ENCODE peak calls at places on chromosomes 11 and 22, in five cellular contexts. One of them, this sample, is unnamed.

GRCh38 chr11:78022397-78023396 is at the start of gene KCTD14:
- DNase-seq in naive thymus-derived CD4-positive, alpha-beta T cell: no peak
- DNase-seq in fibroblast of mammary gland: no peak
- DNase-seq in iPS-NIHi11: peak
- DNase-seq in stimulated activated CD8-positive, alpha-beta memory T cell treated with anti-CD3 and anti-CD28 coated beads, Interleukin-2, amount 100 ng/mL, for 1 hour: no peak
- DNase-seq in this sample: no peak

GRCh38 chr11:1073261-1073724 is 1.4 kb upstream of the MUC2 start:
- DNase-seq in naive thymus-derived CD4-positive, alpha-beta T cell: no peak
- DNase-seq in fibroblast of mammary gland: peak
- DNase-seq in iPS-NIHi11: no peak
- DNase-seq in stimulated activated CD8-positive, alpha-beta memory T cell treated with anti-CD3 and anti-CD28 coated beads, Interleukin-2, amount 100 ng/mL, for 1 hour: no peak
- DNase-seq in this sample: peak

GRCh38 chr11:111725621-111726020 is 40.6 kb downstream of the PPP2R1B start:
- DNase-seq in naive thymus-derived CD4-positive, alpha-beta T cell: no peak
- DNase-seq in fibroblast of mammary gland: no peak
- DNase-seq in iPS-NIHi11: no peak
- DNase-seq in stimulated activated CD8-positive, alpha-beta memory T cell treated with anti-CD3 and anti-CD28 coated beads, Interleukin-2, amount 100 ng/mL, for 1 hour: no peak
- DNase-seq in this sample: no peak

GRCh38 chr11:64444838-64445441 is 86.0 kb downstream of the RPS6KA4 start:
- DNase-seq in naive thymus-derived CD4-positive, alpha-beta T cell: no peak
- DNase-seq in fibroblast of mammary gland: peak
- DNase-seq in iPS-NIHi11: peak
- DNase-seq in stimulated activated CD8-positive, alpha-beta memory T cell treated with anti-CD3 and anti-CD28 coated beads, Interleukin-2, amount 100 ng/mL, for 1 hour: no peak
- DNase-seq in this sample: peak

GRCh38 chr22:39182478-39183030 is 30.1 kb upstream of the CBX7 start:
- DNase-seq in naive thymus-derived CD4-positive, alpha-beta T cell: no peak
- DNase-seq in fibroblast of mammary gland: no peak
- DNase-seq in iPS-NIHi11: no peak
- DNase-seq in stimulated activated CD8-positive, alpha-beta memory T cell treated with anti-CD3 and anti-CD28 coated beads, Interleukin-2, amount 100 ng/mL, for 1 hour: no peak
- DNase-seq in this sample: peak

GRCh38 chr22:22802346-22802970 is 85.2 kb upstream of the IGLL5 start:
- DNase-seq in naive thymus-derived CD4-positive, alpha-beta T cell: peak
- DNase-seq in fibroblast of mammary gland: peak
- DNase-seq in iPS-NIHi11: peak
- DNase-seq in stimulated activated CD8-positive, alpha-beta memory T cell treated with anti-CD3 and anti-CD28 coated beads, Interleukin-2, amount 100 ng/mL, for 1 hour: no peak
- DNase-seq in this sample: no peak

GRCh38 chr11:117523680-117524079 is 196.0 kb downstream of the CEP164 start:
- DNase-seq in naive thymus-derived CD4-positive, alpha-beta T cell: no peak
- DNase-seq in fibroblast of mammary gland: peak
- DNase-seq in iPS-NIHi11: no peak
- DNase-seq in stimulated activated CD8-positive, alpha-beta memory T cell treated with anti-CD3 and anti-CD28 coated beads, Interleukin-2, amount 100 ng/mL, for 1 hour: no peak
- DNase-seq in this sample: no peak

GRCh38 chr11:72579816-72580647 is 94.2 kb downstream of the PDE2A start:
- DNase-seq in naive thymus-derived CD4-positive, alpha-beta T cell: no peak
- DNase-seq in fibroblast of mammary gland: no peak
- DNase-seq in iPS-NIHi11: no peak
- DNase-seq in stimulated activated CD8-positive, alpha-beta memory T cell treated with anti-CD3 and anti-CD28 coated beads, Interleukin-2, amount 100 ng/mL, for 1 hour: no peak
- DNase-seq in this sample: no peak

GRCh38 chr11:69711824-69712801 is 8.3 kb upstream of the FGF19 start:
- DNase-seq in naive thymus-derived CD4-positive, alpha-beta T cell: peak
- DNase-seq in fibroblast of mammary gland: no peak
- DNase-seq in iPS-NIHi11: no peak
- DNase-seq in stimulated activated CD8-positive, alpha-beta memory T cell treated with anti-CD3 and anti-CD28 coated beads, Interleukin-2, amount 100 ng/mL, for 1 hour: no peak
- DNase-seq in this sample: no peak

GRCh38 chr11:19345519-19345847 is 104.7 kb upstream of the E2F8 start:
- DNase-seq in naive thymus-derived CD4-positive, alpha-beta T cell: no peak
- DNase-seq in fibroblast of mammary gland: peak
- DNase-seq in iPS-NIHi11: peak
- DNase-seq in stimulated activated CD8-positive, alpha-beta memory T cell treated with anti-CD3 and anti-CD28 coated beads, Interleukin-2, amount 100 ng/mL, for 1 hour: no peak
- DNase-seq in this sample: no peak

GRCh38 chr22:47091921-47092700 is 329.7 kb downstream of the TBC1D22A start:
- DNase-seq in naive thymus-derived CD4-positive, alpha-beta T cell: no peak
- DNase-seq in fibroblast of mammary gland: no peak
- DNase-seq in iPS-NIHi11: no peak
- DNase-seq in stimulated activated CD8-positive, alpha-beta memory T cell treated with anti-CD3 and anti-CD28 coated beads, Interleukin-2, amount 100 ng/mL, for 1 hour: no peak
- DNase-seq in this sample: no peak

GRCh38 chr11:47413351-47413750 is 5.0 kb downstream of the SLC39A13 start:
- DNase-seq in naive thymus-derived CD4-positive, alpha-beta T cell: no peak
- DNase-seq in fibroblast of mammary gland: no peak
- DNase-seq in iPS-NIHi11: no peak
- DNase-seq in stimulated activated CD8-positive, alpha-beta memory T cell treated with anti-CD3 and anti-CD28 coated beads, Interleukin-2, amount 100 ng/mL, for 1 hour: no peak
- DNase-seq in this sample: no peak

GRCh38 chr11:71933141-71933933 is 4.5 kb downstream of the RNF121 start:
- DNase-seq in naive thymus-derived CD4-positive, alpha-beta T cell: no peak
- DNase-seq in fibroblast of mammary gland: no peak
- DNase-seq in iPS-NIHi11: no peak
- DNase-seq in stimulated activated CD8-positive, alpha-beta memory T cell treated with anti-CD3 and anti-CD28 coated beads, Interleukin-2, amount 100 ng/mL, for 1 hour: no peak
- DNase-seq in this sample: no peak

GRCh38 chr22:28148816-28149465 is 229.9 kb upstream of the PITPNB start:
- DNase-seq in naive thymus-derived CD4-positive, alpha-beta T cell: no peak
- DNase-seq in fibroblast of mammary gland: peak
- DNase-seq in iPS-NIHi11: no peak
- DNase-seq in stimulated activated CD8-positive, alpha-beta memory T cell treated with anti-CD3 and anti-CD28 coated beads, Interleukin-2, amount 100 ng/mL, for 1 hour: no peak
- DNase-seq in this sample: peak

GRCh38 chr22:45784357-45785277 is 113.0 kb downstream of the ATXN10 start:
- DNase-seq in naive thymus-derived CD4-positive, alpha-beta T cell: no peak
- DNase-seq in fibroblast of mammary gland: no peak
- DNase-seq in iPS-NIHi11: no peak
- DNase-seq in stimulated activated CD8-positive, alpha-beta memory T cell treated with anti-CD3 and anti-CD28 coated beads, Interleukin-2, amount 100 ng/mL, for 1 hour: no peak
- DNase-seq in this sample: no peak

GRCh38 chr22:44683237-44683636 is 18.8 kb upstream of the PRR5 start:
- DNase-seq in naive thymus-derived CD4-positive, alpha-beta T cell: no peak
- DNase-seq in fibroblast of mammary gland: no peak
- DNase-seq in iPS-NIHi11: no peak
- DNase-seq in stimulated activated CD8-positive, alpha-beta memory T cell treated with anti-CD3 and anti-CD28 coated beads, Interleukin-2, amount 100 ng/mL, for 1 hour: no peak
- DNase-seq in this sample: no peak

GRCh38 chr11:71537537-71537936 is 288 bp upstream of the KRTAP5-8 start:
- DNase-seq in naive thymus-derived CD4-positive, alpha-beta T cell: no peak
- DNase-seq in fibroblast of mammary gland: no peak
- DNase-seq in iPS-NIHi11: no peak
- DNase-seq in stimulated activated CD8-positive, alpha-beta memory T cell treated with anti-CD3 and anti-CD28 coated beads, Interleukin-2, amount 100 ng/mL, for 1 hour: no peak
- DNase-seq in this sample: no peak

This sample was measured in amniotic epithelial cell.